ENCODE peak calls at places on chromosomes 5 and 9, in nine cellular contexts. G, S, U, C, K, F, X, L and P are unnamed samples.

GRCh38 chr5:135810188-135810943 is 24.1 kb upstream of the SLC25A48 start:
- DNase-seq in L (no peak), G (no peak), X (no peak), F (no peak), S (no peak), U (no peak), C (no peak), K (no peak), P (no peak)

GRCh38 chr9:124666642-124667041 is 104.5 kb downstream of the NR6A1 start:
- DNase-seq in F (no peak), G (no peak), K (no peak), X (no peak), L (no peak), C (no peak), U (no peak), S (no peak), P (no peak)

GRCh38 chr5:115160975-115161475 is 8.7 kb downstream of the TRIM36 start:
- DNase-seq in U (no peak), G (no peak), S (no peak), L (no peak), C (no peak), F (no peak), X (no peak), K (no peak), P (no peak)

GRCh38 chr9:95815961-95816360 is 59.5 kb upstream of the ERCC6L2 start:
- DNase-seq in L (no peak), X (no peak), K (no peak), F (no peak), G (no peak), C (no peak), U (no peak), S (no peak), P (no peak)

GRCh38 chr5:150448960-150449490 is 514 bp downstream of the RPS14 start:
- DNase-seq in K (no peak), S (no peak), X (no peak), L (no peak), U (no peak), F (no peak), G (no peak), C (no peak), P (no peak)

GRCh38 chr5:110058175-110058574 is 368.4 kb downstream of the MAN2A1 start:
- DNase-seq in C (peak; percentile 52), L (no peak), X (no peak), U (no peak), G (no peak), S (no peak), F (no peak), K (no peak), P (no peak)

GRCh38 chr5:10762178-10762775 is 1.2 kb upstream of the DAP start:
- DNase-seq in X (peak; percentile 87), F (no peak), L (no peak), G (no peak), U (peak; percentile 61), C (peak; percentile 73), S (no peak), K (no peak), P (no peak)

GRCh38 chr5:134053840-134054338 is 49.1 kb upstream of the VDAC1 start:
- DNase-seq in S (peak; percentile 8), U (no peak), X (no peak), G (no peak), K (no peak), C (no peak), L (no peak), F (no peak), P (no peak)

GRCh38 chr9:132351404-132352050 is 3.3 kb downstream of the SETX start:
- DNase-seq in U (no peak), X (no peak), L (no peak), G (no peak), F (no peak), S (no peak), C (no peak), K (no peak), P (no peak)

GRCh38 chr9:116837038-116837998 is 150.2 kb downstream of the TRIM32 start:
- DNase-seq in F (no peak), G (no peak), K (no peak), U (no peak), L (no peak), C (no peak), X (no peak), S (no peak), P (no peak)

GRCh38 chr9:14992025-14992424 is 81.8 kb upstream of the FREM1 start:
- DNase-seq in G (no peak), U (no peak), X (no peak), K (no peak), C (no peak), S (no peak), L (no peak), F (no peak), P (no peak)

GRCh38 chr9:121634800-121635261 is 16.6 kb upstream of the DAB2IP start:
- DNase-seq in U (peak; percentile 25), F (no peak), X (no peak), K (no peak), C (no peak), S (peak; percentile 13), G (no peak), L (no peak), P (peak; percentile 50)

GRCh38 chr9:113657765-113658564 is 194.4 kb downstream of the RGS3 start:
- DNase-seq in X (peak; percentile 92), F (peak; percentile 90), G (peak; percentile 39), C (peak; percentile 89), U (peak; percentile 89), S (peak; percentile 83), K (peak; percentile 68), L (peak; percentile 64), P (peak; percentile 88)

GRCh38 chr5:134446938-134447337 is 35.3 kb upstream of the CDKN2AIPNL start:
- DNase-seq in C (no peak), S (no peak), L (no peak), K (peak; percentile 72), G (no peak), F (no peak), X (peak; percentile 76), U (no peak), P (no peak)

GRCh38 chr5:149666212-149666852 is 63.8 kb upstream of the PPARGC1B start:
- DNase-seq in S (peak; percentile 27), X (no peak), K (no peak), F (no peak), G (no peak), U (no peak), C (peak; percentile 35), L (no peak), P (no peak)

GRCh38 chr9:130029223-130029583 is 13.8 kb downstream of the FNBP1 start:
- DNase-seq in C (no peak), S (no peak), U (no peak), F (no peak), X (no peak), K (no peak), G (no peak), L (no peak), P (no peak)

GRCh38 chr9:85742630-85742928 is 825 bp upstream of the AGTPBP1 start:
- DNase-seq in S (peak; percentile 72), L (no peak), U (no peak), K (no peak), C (no peak), X (no peak), G (no peak), F (no peak), P (no peak)

GRCh38 chr5:150632305-150633160 is 7.9 kb upstream of the SYNPO start:
- DNase-seq in K (no peak), C (no peak), X (no peak), F (no peak), G (no peak), U (peak; percentile 79), S (peak; percentile 87), L (no peak), P (no peak)

GRCh38 chr5:154697335-154697734 is 57.8 kb upstream of the LARP1 start:
- DNase-seq in G (no peak), C (no peak), F (no peak), X (no peak), L (no peak), K (no peak), U (no peak), S (peak; percentile 66), P (no peak)

GRCh38 chr9:11016081-11016480 is 403.3 kb upstream of the PTPRD start:
- DNase-seq in S (no peak), C (no peak), G (no peak), K (no peak), U (no peak), F (no peak), L (no peak), X (no peak), P (no peak)

GRCh38 chr5:89435347-89435746 is 552.4 kb upstream of the MEF2C start:
- DNase-seq in F (no peak), L (no peak), G (peak; percentile 90), S (no peak), U (no peak), X (no peak), K (no peak), C (no peak), P (no peak)
- TF ChIP-seq POLR2A in F (no peak), L (no peak), G (peak; percentile 28), S (no peak), U (no peak), X (no peak), K (no peak), C (no peak), P (no peak)

DNA sequence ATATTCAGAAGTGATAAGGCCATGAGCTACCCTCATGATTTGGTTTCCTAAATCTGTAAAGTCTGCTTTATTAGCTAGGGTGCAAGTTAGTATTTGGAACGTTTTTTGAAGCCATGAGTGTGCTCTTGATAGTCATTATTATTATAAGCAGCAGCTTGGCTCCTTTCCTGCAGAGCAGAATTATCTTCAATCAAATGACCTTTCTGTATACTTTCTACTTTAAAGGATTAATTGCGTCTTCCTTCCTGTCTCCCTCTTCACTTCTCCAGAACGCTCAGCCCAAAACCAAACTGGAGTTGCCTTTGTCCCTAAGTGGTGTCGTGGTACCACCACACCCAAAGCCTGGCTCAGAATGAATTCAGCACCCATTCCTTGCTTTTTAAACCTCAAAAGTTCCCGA is 211.3 kb downstream of the ARHGAP26 start:
- DNase-seq in S (no peak), U (peak; percentile 52), K (no peak), X (no peak), G (no peak), L (no peak), C (no peak), F (no peak), P (no peak)
- H3K4me1 ChIP-seq in S (peaks cover 28% of the 10 kb centered on the region), U (peaks cover 68% of the 10 kb centered on the region), K (peaks cover 26% of the 10 kb centered on the region), X (peaks cover 21% of the 10 kb centered on the region), G (peaks cover 13% of the 10 kb centered on the region), L (peaks cover 22% of the 10 kb centered on the region), C (peaks cover 23% of the 10 kb centered on the region), F (peaks cover 26% of the 10 kb centered on the region), P (peaks cover 11% of the 10 kb centered on the region)

DNA sequence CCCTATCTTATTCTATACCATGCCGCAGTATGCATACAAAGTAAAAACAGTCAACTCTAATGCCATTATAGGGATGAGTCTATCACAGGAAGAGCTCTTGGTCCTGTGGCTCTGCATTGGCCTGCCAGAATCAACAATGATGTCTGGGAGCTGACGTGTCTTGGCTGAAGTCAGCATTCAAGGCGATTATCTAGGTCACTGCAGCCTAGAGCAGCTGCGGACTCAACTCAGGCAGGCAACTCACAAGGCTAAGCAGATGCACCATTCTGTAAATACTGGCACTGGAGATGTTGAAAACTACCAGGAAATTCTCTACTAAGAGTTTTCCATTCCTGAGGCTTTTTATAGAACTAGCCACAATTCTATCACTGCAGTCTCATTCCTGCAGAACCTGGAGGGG is 13.3 kb downstream of the SPATA9 start:
- DNase-seq in X (no peak), C (peak; percentile 70), S (peak; percentile 99), K (no peak), G (no peak), F (no peak), L (peak; percentile 55), U (peak; percentile 84), P (peak; percentile 86)
- TF ChIP-seq POLR2A in X (no peak), C (no peak), S (no peak), K (no peak), G (no peak), F (no peak), L (no peak), U (no peak), P (no peak)

GRCh38 chr5:33235824-33236223 is 204.9 kb upstream of the TARS1 start:
- DNase-seq in C (no peak), F (no peak), K (no peak), U (no peak), L (no peak), G (peak; percentile 15), X (no peak), S (no peak), P (no peak)
- H3K4me1 ChIP-seq in C (no peaks in the 10 kb centered on the region), F (no peaks in the 10 kb centered on the region), K (no peaks in the 10 kb centered on the region), U (peaks cover 6% of the 10 kb centered on the region), L (no peaks in the 10 kb centered on the region), G (peaks cover 11% of the 10 kb centered on the region), X (no peaks in the 10 kb centered on the region), S (no peaks in the 10 kb centered on the region), P (no peaks in the 10 kb centered on the region)